ENCODE peak calls at places on chromosomes 7 and 10, in nine cellular contexts. One of them, this sample, is unnamed.

GRCh38 chr7:142866361-142867096 is 11.7 kb downstream of the EPHB6 start:
- DNase-seq in uterus: peak; percentile 38
- DNase-seq in colonic mucosa: peak; percentile 45
- DNase-seq in fibroblast of lung: peak; percentile 11
- DNase-seq in H1: no peak
- DNase-seq in psoas muscle: peak; percentile 43
- DNase-seq in adrenal gland: peak; percentile 44
- DNase-seq in esophagus squamous epithelium: no peak
- DNase-seq in upper lobe of right lung: no peak
- DNase-seq in this sample: no peak

GRCh38 chr7:151068069-151068773 is 8.8 kb downstream of the SLC4A2 start:
- DNase-seq in uterus: no peak
- DNase-seq in colonic mucosa: no peak
- DNase-seq in fibroblast of lung: peak; percentile 72
- DNase-seq in H1: no peak
- DNase-seq in psoas muscle: no peak
- DNase-seq in adrenal gland: no peak
- DNase-seq in esophagus squamous epithelium: no peak
- DNase-seq in upper lobe of right lung: no peak
- DNase-seq in this sample: no peak

GRCh38 chr10:2913531-2913930 is 153.8 kb upstream of the PFKP start:
- DNase-seq in uterus: no peak
- DNase-seq in colonic mucosa: no peak
- DNase-seq in fibroblast of lung: no peak
- DNase-seq in H1: no peak
- DNase-seq in psoas muscle: no peak
- DNase-seq in adrenal gland: no peak
- DNase-seq in esophagus squamous epithelium: no peak
- DNase-seq in upper lobe of right lung: no peak
- DNase-seq in this sample: no peak

GRCh38 chr10:30002438-30003266 is 56.7 kb downstream of the JCAD start:
- DNase-seq in uterus: peak; percentile 67
- DNase-seq in colonic mucosa: peak; percentile 69
- DNase-seq in fibroblast of lung: peak; percentile 74
- DNase-seq in H1: peak; percentile 80
- DNase-seq in psoas muscle: peak; percentile 86
- DNase-seq in adrenal gland: peak; percentile 68
- DNase-seq in esophagus squamous epithelium: peak; percentile 2
- DNase-seq in upper lobe of right lung: peak; percentile 85
- DNase-seq in this sample: peak; percentile 66

GRCh38 chr10:86733260-86733671 is 23.2 kb upstream of the BMPR1A start:
- DNase-seq in uterus: no peak
- DNase-seq in colonic mucosa: no peak
- DNase-seq in fibroblast of lung: peak; percentile 12
- DNase-seq in H1: no peak
- DNase-seq in psoas muscle: peak; percentile 67
- DNase-seq in adrenal gland: no peak
- DNase-seq in esophagus squamous epithelium: no peak
- DNase-seq in upper lobe of right lung: no peak
- DNase-seq in this sample: no peak

GRCh38 chr10:76950354-76950753 is 687.3 kb downstream of the KCNMA1 start:
- DNase-seq in uterus: no peak
- DNase-seq in colonic mucosa: no peak
- DNase-seq in fibroblast of lung: peak; percentile 61
- DNase-seq in H1: no peak
- DNase-seq in psoas muscle: no peak
- DNase-seq in adrenal gland: no peak
- DNase-seq in esophagus squamous epithelium: no peak
- DNase-seq in upper lobe of right lung: no peak
- DNase-seq in this sample: no peak

GRCh38 chr7:150507947-150508602 is 6.6 kb upstream of the GIMAP7 start:
- DNase-seq in uterus: no peak
- DNase-seq in colonic mucosa: no peak
- DNase-seq in fibroblast of lung: no peak
- DNase-seq in H1: no peak
- DNase-seq in psoas muscle: no peak
- DNase-seq in adrenal gland: no peak
- DNase-seq in esophagus squamous epithelium: no peak
- DNase-seq in upper lobe of right lung: no peak
- DNase-seq in this sample: no peak

GRCh38 chr7:69517985-69518731 is 80.1 kb upstream of the AUTS2 start:
- DNase-seq in uterus: no peak
- DNase-seq in colonic mucosa: no peak
- DNase-seq in fibroblast of lung: peak; percentile 17
- DNase-seq in H1: peak; percentile 87
- DNase-seq in psoas muscle: peak; percentile 52
- DNase-seq in adrenal gland: no peak
- DNase-seq in esophagus squamous epithelium: no peak
- DNase-seq in upper lobe of right lung: no peak
- DNase-seq in this sample: peak; percentile 54

GRCh38 chr10:75002351-75002725 is 109.1 kb upstream of the SAMD8 start:
- DNase-seq in uterus: no peak
- DNase-seq in colonic mucosa: no peak
- DNase-seq in fibroblast of lung: no peak
- DNase-seq in H1: no peak
- DNase-seq in psoas muscle: no peak
- DNase-seq in adrenal gland: no peak
- DNase-seq in esophagus squamous epithelium: no peak
- DNase-seq in upper lobe of right lung: no peak
- DNase-seq in this sample: no peak

GRCh38 chr10:43928425-43928968 is 279.8 kb upstream of the ZNF32 start:
- DNase-seq in uterus: no peak
- DNase-seq in colonic mucosa: no peak
- DNase-seq in fibroblast of lung: no peak
- DNase-seq in H1: no peak
- DNase-seq in psoas muscle: no peak
- DNase-seq in adrenal gland: no peak
- DNase-seq in esophagus squamous epithelium: no peak
- DNase-seq in upper lobe of right lung: no peak
- DNase-seq in this sample: no peak

GRCh38 chr7:79063019-79063698 is 390.3 kb downstream of the MAGI2 start:
- DNase-seq in uterus: no peak
- DNase-seq in colonic mucosa: no peak
- DNase-seq in fibroblast of lung: peak; percentile 5
- DNase-seq in H1: no peak
- DNase-seq in psoas muscle: no peak
- DNase-seq in adrenal gland: no peak
- DNase-seq in esophagus squamous epithelium: no peak
- DNase-seq in upper lobe of right lung: no peak
- DNase-seq in this sample: no peak

GRCh38 chr10:12638781-12639180 is 289.4 kb downstream of the CAMK1D start:
- DNase-seq in uterus: no peak
- DNase-seq in colonic mucosa: no peak
- DNase-seq in fibroblast of lung: no peak
- DNase-seq in H1: peak; percentile 23
- DNase-seq in psoas muscle: no peak
- DNase-seq in adrenal gland: no peak
- DNase-seq in esophagus squamous epithelium: no peak
- DNase-seq in upper lobe of right lung: no peak
- DNase-seq in this sample: no peak

GRCh38 chr7:122919643-122920181 is 33.5 kb upstream of the CADPS2 start:
- DNase-seq in uterus: no peak
- DNase-seq in colonic mucosa: no peak
- DNase-seq in fibroblast of lung: no peak
- DNase-seq in H1: no peak
- DNase-seq in psoas muscle: no peak
- DNase-seq in adrenal gland: no peak
- DNase-seq in esophagus squamous epithelium: no peak
- DNase-seq in upper lobe of right lung: no peak
- DNase-seq in this sample: no peak

GRCh38 chr7:139589474-139589873 is 66.0 kb downstream of the CLEC2L start:
- DNase-seq in uterus: no peak
- DNase-seq in colonic mucosa: no peak
- DNase-seq in fibroblast of lung: no peak
- DNase-seq in H1: no peak
- DNase-seq in psoas muscle: no peak
- DNase-seq in adrenal gland: no peak
- DNase-seq in esophagus squamous epithelium: no peak
- DNase-seq in upper lobe of right lung: no peak
- DNase-seq in this sample: no peak

GRCh38 chr7:87116315-87116714 is 35.9 kb upstream of the DMTF1 start:
- DNase-seq in uterus: no peak
- DNase-seq in colonic mucosa: no peak
- DNase-seq in fibroblast of lung: no peak
- DNase-seq in H1: no peak
- DNase-seq in psoas muscle: no peak
- DNase-seq in adrenal gland: no peak
- DNase-seq in esophagus squamous epithelium: no peak
- DNase-seq in upper lobe of right lung: no peak
- DNase-seq in this sample: no peak

GRCh38 chr7:7696458-7697119 is 21.8 kb downstream of the RPA3 start:
- DNase-seq in uterus: no peak
- DNase-seq in colonic mucosa: no peak
- DNase-seq in fibroblast of lung: peak; percentile 63
- DNase-seq in H1: no peak
- DNase-seq in psoas muscle: no peak
- DNase-seq in adrenal gland: peak; percentile 30
- DNase-seq in esophagus squamous epithelium: no peak
- DNase-seq in upper lobe of right lung: no peak
- DNase-seq in this sample: no peak

GRCh38 chr10:114517681-114518250 is 113.5 kb upstream of the AFAP1L2 start:
- DNase-seq in uterus: no peak
- DNase-seq in colonic mucosa: no peak
- DNase-seq in fibroblast of lung: no peak
- DNase-seq in H1: no peak
- DNase-seq in psoas muscle: no peak
- DNase-seq in adrenal gland: no peak
- DNase-seq in esophagus squamous epithelium: no peak
- DNase-seq in upper lobe of right lung: no peak
- DNase-seq in this sample: no peak
- H3K4me3 ChIP-seq in uterus: no peak overlapping the region
- H3K4me3 ChIP-seq in colonic mucosa: no peak overlapping the region
- H3K4me3 ChIP-seq in fibroblast of lung: no peak overlapping the region
- H3K4me3 ChIP-seq in H1: no peak overlapping the region
- H3K4me3 ChIP-seq in psoas muscle: no peak overlapping the region
- H3K4me3 ChIP-seq in adrenal gland: no peak overlapping the region
- H3K4me3 ChIP-seq in esophagus squamous epithelium: no peak overlapping the region
- H3K4me3 ChIP-seq in upper lobe of right lung: no peak overlapping the region
- H3K4me3 ChIP-seq in this sample: no peak overlapping the region

GRCh38 chr7:21426958-21427860 is 674 bp upstream of the SP4 start:
- DNase-seq in uterus: peak; percentile 99
- DNase-seq in colonic mucosa: peak; percentile 99
- DNase-seq in fibroblast of lung: peak; percentile 98
- DNase-seq in H1: peak; percentile 96
- DNase-seq in psoas muscle: peak; percentile 99
- DNase-seq in adrenal gland: peak; percentile 99
- DNase-seq in esophagus squamous epithelium: peak; percentile 93
- DNase-seq in upper lobe of right lung: peak; percentile 100
- DNase-seq in this sample: peak; percentile 92
- H3K9me3 ChIP-seq in uterus: no peaks in the 10 kb centered on the region
- H3K9me3 ChIP-seq in colonic mucosa: no peaks in the 10 kb centered on the region
- H3K9me3 ChIP-seq in fibroblast of lung: no peaks in the 10 kb centered on the region
- H3K9me3 ChIP-seq in H1: no peaks in the 10 kb centered on the region
- H3K9me3 ChIP-seq in psoas muscle: no peaks in the 10 kb centered on the region
- H3K9me3 ChIP-seq in adrenal gland: no peaks in the 10 kb centered on the region
- H3K9me3 ChIP-seq in esophagus squamous epithelium: no peaks in the 10 kb centered on the region
- H3K9me3 ChIP-seq in upper lobe of right lung: no peaks in the 10 kb centered on the region
- H3K9me3 ChIP-seq in this sample: no peaks in the 10 kb centered on the region

GRCh38 chr7:52064493-52064892 is 747.9 kb upstream of the COBL start:
- DNase-seq in uterus: no peak
- DNase-seq in colonic mucosa: no peak
- DNase-seq in fibroblast of lung: no peak
- DNase-seq in H1: no peak
- DNase-seq in psoas muscle: no peak
- DNase-seq in adrenal gland: no peak
- DNase-seq in esophagus squamous epithelium: no peak
- DNase-seq in upper lobe of right lung: no peak
- DNase-seq in this sample: no peak
- H3K4me3 ChIP-seq in uterus: no peak overlapping the region
- H3K4me3 ChIP-seq in colonic mucosa: no peak overlapping the region
- H3K4me3 ChIP-seq in fibroblast of lung: no peak overlapping the region
- H3K4me3 ChIP-seq in H1: no peak overlapping the region
- H3K4me3 ChIP-seq in psoas muscle: no peak overlapping the region
- H3K4me3 ChIP-seq in adrenal gland: no peak overlapping the region
- H3K4me3 ChIP-seq in esophagus squamous epithelium: no peak overlapping the region
- H3K4me3 ChIP-seq in upper lobe of right lung: no peak overlapping the region
- H3K4me3 ChIP-seq in this sample: no peak overlapping the region

DNA sequence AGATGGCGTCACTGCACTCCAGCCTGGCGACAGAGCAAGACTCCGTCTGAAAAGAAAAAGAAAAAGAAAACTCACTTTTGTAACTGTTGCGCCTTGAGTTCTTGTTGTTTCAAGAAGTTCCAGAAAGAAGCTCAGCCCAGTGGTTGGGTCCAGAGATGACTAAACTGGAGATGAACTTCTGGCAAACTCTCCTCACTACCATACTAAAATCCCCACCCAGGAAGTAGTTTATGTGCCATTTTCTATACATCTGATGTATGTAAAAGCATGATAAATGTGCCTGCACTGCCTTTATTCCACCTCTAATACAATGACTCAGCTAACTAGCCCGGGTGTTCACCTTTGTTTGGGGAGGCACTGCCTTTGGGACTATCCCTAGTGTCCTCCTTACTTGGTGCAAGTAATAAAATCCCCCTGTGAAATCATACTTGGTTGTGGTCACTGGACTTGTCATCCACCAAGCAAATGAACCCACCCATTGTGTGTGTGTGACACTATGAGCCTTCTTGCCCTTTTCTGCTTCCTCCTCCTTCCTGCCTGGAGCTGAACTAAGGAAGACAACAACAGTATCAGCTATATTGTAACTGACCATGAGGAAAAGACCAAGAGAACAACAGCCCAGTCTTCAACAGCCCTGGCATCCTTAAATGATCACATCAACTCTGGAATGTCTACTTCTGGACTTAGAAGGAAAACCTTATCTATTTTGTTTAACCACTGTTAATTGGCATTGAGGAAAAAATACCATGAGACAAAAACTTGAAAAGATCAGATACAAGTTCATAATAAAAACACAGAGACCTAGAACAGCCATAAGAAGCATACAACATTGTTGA is 33.6 kb downstream of the JMJD1C start:
- DNase-seq in uterus: no peak
- DNase-seq in colonic mucosa: no peak
- DNase-seq in fibroblast of lung: peak; percentile 62
- DNase-seq in H1: no peak
- DNase-seq in psoas muscle: no peak
- DNase-seq in adrenal gland: no peak
- DNase-seq in esophagus squamous epithelium: no peak
- DNase-seq in upper lobe of right lung: no peak
- DNase-seq in this sample: no peak
- H3K9me3 ChIP-seq in uterus: no peaks in the 10 kb centered on the region
- H3K9me3 ChIP-seq in colonic mucosa: no peaks in the 10 kb centered on the region
- H3K9me3 ChIP-seq in fibroblast of lung: no peaks in the 10 kb centered on the region
- H3K9me3 ChIP-seq in H1: no peaks in the 10 kb centered on the region
- H3K9me3 ChIP-seq in psoas muscle: no peaks in the 10 kb centered on the region
- H3K9me3 ChIP-seq in adrenal gland: no peaks in the 10 kb centered on the region
- H3K9me3 ChIP-seq in esophagus squamous epithelium: no peaks in the 10 kb centered on the region
- H3K9me3 ChIP-seq in upper lobe of right lung: no peaks in the 10 kb centered on the region
- H3K9me3 ChIP-seq in this sample: no peaks in the 10 kb centered on the region

This sample was measured in iPS DF 6.9.